ENCODE peak calls at places on chromosomes 5 and 9, in four cellular contexts. One of them, this sample, is unnamed. For H3K4me1 and H3K27me3, the result is how much of the 10 kb centered on the place peaks cover.

GRCh38 chr5:169577966-169578365 is 5.6 kb upstream of the SPDL1 start:
- DNase-seq in left lung: no peak
- DNase-seq in transverse colon: no peak
- DNase-seq in CD8-positive, alpha-beta memory T cell: no peak
- DNase-seq in this sample: no peak

GRCh38 chr9:136090060-136090735 is 4.9 kb downstream of the NACC2 start:
- DNase-seq in transverse colon: no peak
- DNase-seq in CD8-positive, alpha-beta memory T cell: no peak
- DNase-seq in left lung: peak
- DNase-seq in this sample: no peak

GRCh38 chr9:128276574-128277270 is 646 bp downstream of the SWI5 start:
- DNase-seq in transverse colon: no peak
- DNase-seq in CD8-positive, alpha-beta memory T cell: no peak
- DNase-seq in left lung: no peak
- DNase-seq in this sample: peak

GRCh38 chr5:6377582-6378127 is 692 bp downstream of the MED10 start:
- DNase-seq in CD8-positive, alpha-beta memory T cell: no peak
- DNase-seq in left lung: no peak
- DNase-seq in transverse colon: no peak
- DNase-seq in this sample: no peak

GRCh38 chr5:94433393-94434149 is 184.8 kb downstream of the KIAA0825 start:
- DNase-seq in left lung: no peak
- DNase-seq in transverse colon: no peak
- DNase-seq in CD8-positive, alpha-beta memory T cell: no peak
- DNase-seq in this sample: no peak

GRCh38 chr9:110049699-110050450 is 158.1 kb downstream of the C9orf152 start:
- DNase-seq in left lung: peak
- DNase-seq in CD8-positive, alpha-beta memory T cell: no peak
- DNase-seq in transverse colon: peak
- DNase-seq in this sample: peak

GRCh38 chr5:110909950-110910349 is 161.6 kb upstream of the TSLP start:
- DNase-seq in transverse colon: no peak
- DNase-seq in CD8-positive, alpha-beta memory T cell: no peak
- DNase-seq in left lung: no peak
- DNase-seq in this sample: no peak

GRCh38 chr9:104780796-104781395 is 17.0 kb downstream of the NIPSNAP3B start:
- DNase-seq in transverse colon: no peak
- DNase-seq in left lung: no peak
- DNase-seq in CD8-positive, alpha-beta memory T cell: no peak
- DNase-seq in this sample: no peak

GRCh38 chr5:78985407-78986223 is 505 bp upstream of the ARSB start:
- DNase-seq in CD8-positive, alpha-beta memory T cell: peak
- DNase-seq in transverse colon: peak
- DNase-seq in left lung: no peak
- DNase-seq in this sample: peak

GRCh38 chr5:56168066-56168478 is 65.1 kb downstream of the ANKRD55 start:
- DNase-seq in CD8-positive, alpha-beta memory T cell: no peak
- DNase-seq in transverse colon: no peak
- DNase-seq in left lung: no peak
- DNase-seq in this sample: no peak

GRCh38 chr9:78970375-78970774 is 601.4 kb upstream of the TLE4 start:
- DNase-seq in CD8-positive, alpha-beta memory T cell: no peak
- DNase-seq in left lung: no peak
- DNase-seq in transverse colon: no peak
- DNase-seq in this sample: no peak

GRCh38 chr5:111863801-111864200 is 106.8 kb upstream of the NREP start:
- DNase-seq in transverse colon: no peak
- DNase-seq in left lung: no peak
- DNase-seq in CD8-positive, alpha-beta memory T cell: no peak
- DNase-seq in this sample: no peak

GRCh38 chr9:128735373-128735772 is 11.4 kb upstream of the ZDHHC12 start:
- DNase-seq in left lung: no peak
- DNase-seq in transverse colon: no peak
- DNase-seq in CD8-positive, alpha-beta memory T cell: no peak
- DNase-seq in this sample: no peak

GRCh38 chr5:16889203-16889971 is 46.7 kb downstream of the MYO10 start:
- DNase-seq in CD8-positive, alpha-beta memory T cell: no peak
- DNase-seq in left lung: no peak
- DNase-seq in transverse colon: no peak
- DNase-seq in this sample: no peak

GRCh38 chr9:119044801-119045200 is 324.4 kb downstream of the BRINP1 start:
- DNase-seq in CD8-positive, alpha-beta memory T cell: no peak
- DNase-seq in transverse colon: no peak
- DNase-seq in left lung: no peak
- DNase-seq in this sample: no peak

GRCh38 chr5:159855476-159856157 is 60.7 kb upstream of the ADRA1B start:
- DNase-seq in CD8-positive, alpha-beta memory T cell: no peak
- DNase-seq in transverse colon: no peak
- DNase-seq in left lung: no peak
- DNase-seq in this sample: no peak

GRCh38 chr5:52598954-52599353 is 188.8 kb upstream of the ITGA1 start:
- DNase-seq in left lung: no peak
- DNase-seq in transverse colon: no peak
- DNase-seq in CD8-positive, alpha-beta memory T cell: no peak
- DNase-seq in this sample: no peak

GRCh38 chr9:130806388-130806716 is 28.7 kb upstream of the ABL1 start:
- DNase-seq in transverse colon: no peak
- DNase-seq in CD8-positive, alpha-beta memory T cell: no peak
- DNase-seq in left lung: no peak
- DNase-seq in this sample: no peak

GRCh38 chr5:135703026-135703550 is 124.3 kb upstream of the CXCL14 start:
- DNase-seq in CD8-positive, alpha-beta memory T cell: no peak
- DNase-seq in transverse colon: no peak
- DNase-seq in left lung: no peak
- DNase-seq in this sample: no peak

GRCh38 chr9:75830303-75830702 is 60.2 kb upstream of the PCSK5 start:
- DNase-seq in CD8-positive, alpha-beta memory T cell: no peak
- DNase-seq in left lung: no peak
- DNase-seq in transverse colon: no peak
- DNase-seq in this sample: no peak

GRCh38 chr9:87667164-87667738 is 58.7 kb upstream of the CTSL start:
- DNase-seq in transverse colon: no peak
- DNase-seq in left lung: no peak
- DNase-seq in CD8-positive, alpha-beta memory T cell: no peak
- DNase-seq in this sample: no peak

GRCh38 chr5:176361437-176362097 is at the start of gene KIAA1191:
- DNase-seq in CD8-positive, alpha-beta memory T cell: peak
- DNase-seq in left lung: peak
- DNase-seq in transverse colon: peak
- DNase-seq in this sample: peak

GRCh38 chr9:124133752-124134151 is 122.2 kb downstream of the LHX2 start:
- DNase-seq in CD8-positive, alpha-beta memory T cell: no peak
- DNase-seq in transverse colon: peak
- DNase-seq in left lung: no peak
- DNase-seq in this sample: no peak

GRCh38 chr5:36392818-36393217 is 91.1 kb upstream of the RANBP3L start:
- DNase-seq in CD8-positive, alpha-beta memory T cell: no peak
- DNase-seq in transverse colon: no peak
- DNase-seq in left lung: no peak
- DNase-seq in this sample: no peak

GRCh38 chr9:71552480-71552879 is 215.8 kb downstream of the CEMIP2 start:
- DNase-seq in left lung: no peak
- DNase-seq in CD8-positive, alpha-beta memory T cell: no peak
- DNase-seq in transverse colon: no peak
- DNase-seq in this sample: no peak

GRCh38 chr9:38423939-38424843 is at the start of gene IGFBPL1:
- DNase-seq in left lung: no peak
- DNase-seq in transverse colon: no peak
- DNase-seq in CD8-positive, alpha-beta memory T cell: no peak
- DNase-seq in this sample: no peak

GRCh38 chr9:86034863-86035734 is 64.3 kb downstream of the GOLM1 start:
- DNase-seq in transverse colon: peak
- DNase-seq in left lung: no peak
- DNase-seq in CD8-positive, alpha-beta memory T cell: no peak
- DNase-seq in this sample: no peak

GRCh38 chr9:112747094-112747493 is 3.5 kb upstream of the SNX30 start:
- DNase-seq in CD8-positive, alpha-beta memory T cell: no peak
- DNase-seq in transverse colon: no peak
- DNase-seq in left lung: no peak
- DNase-seq in this sample: no peak

GRCh38 chr5:68007446-68007845 is 208.1 kb upstream of the PIK3R1 start:
- DNase-seq in left lung: no peak
- DNase-seq in CD8-positive, alpha-beta memory T cell: no peak
- DNase-seq in transverse colon: peak
- DNase-seq in this sample: no peak

GRCh38 chr9:72486606-72486955 is 34.8 kb upstream of the TMC1 start:
- DNase-seq in transverse colon: no peak
- DNase-seq in left lung: no peak
- DNase-seq in CD8-positive, alpha-beta memory T cell: no peak
- DNase-seq in this sample: no peak

GRCh38 chr9:133146746-133147411 is 16.8 kb downstream of the GBGT1 start:
- DNase-seq in CD8-positive, alpha-beta memory T cell: no peak
- DNase-seq in left lung: no peak
- DNase-seq in transverse colon: no peak
- DNase-seq in this sample: no peak

GRCh38 chr5:138641547-138642298 is 66.5 kb upstream of the HSPA9 start:
- DNase-seq in CD8-positive, alpha-beta memory T cell: peak
- DNase-seq in transverse colon: peak
- DNase-seq in left lung: no peak
- DNase-seq in this sample: peak

GRCh38 chr9:72145093-72145492 is 4.1 kb upstream of the GDA start:
- DNase-seq in transverse colon: no peak
- DNase-seq in CD8-positive, alpha-beta memory T cell: no peak
- DNase-seq in left lung: no peak
- DNase-seq in this sample: no peak

DNA sequence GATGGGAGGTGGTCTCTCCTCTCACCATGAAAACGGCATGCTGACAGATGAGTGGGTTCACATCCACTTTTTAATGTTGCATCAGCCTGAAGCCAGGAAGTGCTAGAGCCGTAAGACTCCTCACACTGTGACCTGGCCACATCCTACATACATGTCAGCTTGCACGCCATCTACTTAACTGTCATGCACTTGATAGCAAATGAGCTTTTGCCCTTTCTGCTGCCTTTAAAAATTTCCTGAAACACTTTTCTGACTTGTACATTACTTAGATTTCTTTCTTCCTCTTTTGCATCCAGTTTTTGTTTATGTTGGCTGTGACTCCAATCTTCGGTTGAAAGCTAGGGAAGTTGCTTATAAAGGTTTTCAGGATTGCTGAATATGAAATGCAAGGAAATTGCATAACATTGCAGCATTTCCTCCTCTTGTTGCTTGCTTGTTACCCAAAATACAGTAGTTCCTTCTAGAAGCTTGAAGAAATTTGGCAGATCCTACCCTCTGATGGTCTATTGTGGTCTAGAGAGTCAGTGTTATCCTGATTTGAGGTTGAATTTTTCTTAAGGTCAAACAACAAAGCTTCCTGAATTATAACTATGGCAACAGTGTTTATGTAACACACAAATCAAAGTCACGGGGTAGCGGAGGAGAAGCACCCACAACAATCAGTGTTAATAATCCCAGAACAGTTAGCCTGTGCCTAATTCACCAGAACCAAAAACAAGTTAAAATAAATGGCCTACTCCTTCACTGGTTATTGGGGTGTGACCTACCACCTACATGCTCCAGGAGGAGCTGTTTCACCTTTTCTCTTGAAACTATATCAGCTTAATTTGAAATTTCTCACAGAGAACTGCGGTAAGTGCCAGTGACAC is 232.5 kb downstream of the ARHGAP26 start:
- DNase-seq in transverse colon: peak
- DNase-seq in CD8-positive, alpha-beta memory T cell: peak
- DNase-seq in left lung: no peak
- DNase-seq in this sample: no peak
- H3K4me1 ChIP-seq in transverse colon: under half
- H3K4me1 ChIP-seq in CD8-positive, alpha-beta memory T cell: half or more
- H3K4me1 ChIP-seq in left lung: half or more
- H3K4me1 ChIP-seq in this sample: under half

GRCh38 chr5:73619606-73620334 is 6.2 kb upstream of the ARHGEF28 start:
- DNase-seq in transverse colon: no peak
- DNase-seq in left lung: no peak
- DNase-seq in CD8-positive, alpha-beta memory T cell: no peak
- DNase-seq in this sample: no peak

GRCh38 chr5:73615085-73615484 is 10.9 kb upstream of the ARHGEF28 start:
- DNase-seq in left lung: no peak
- DNase-seq in CD8-positive, alpha-beta memory T cell: no peak
- DNase-seq in transverse colon: peak
- DNase-seq in this sample: no peak

GRCh38 chr5:73617510-73618279 is 8.3 kb upstream of the ARHGEF28 start:
- DNase-seq in left lung: no peak
- DNase-seq in CD8-positive, alpha-beta memory T cell: no peak
- DNase-seq in transverse colon: no peak
- DNase-seq in this sample: no peak

GRCh38 chr5:73612799-73613198 is 13.2 kb upstream of the ARHGEF28 start:
- DNase-seq in transverse colon: no peak
- DNase-seq in CD8-positive, alpha-beta memory T cell: no peak
- DNase-seq in left lung: no peak
- DNase-seq in this sample: no peak

GRCh38 chr5:73615947-73616346 is 10.0 kb upstream of the ARHGEF28 start:
- DNase-seq in CD8-positive, alpha-beta memory T cell: no peak
- DNase-seq in left lung: no peak
- DNase-seq in transverse colon: no peak
- DNase-seq in this sample: no peak
- H3K27me3 ChIP-seq in CD8-positive, alpha-beta memory T cell: under half
- H3K27me3 ChIP-seq in left lung: under half
- H3K27me3 ChIP-seq in transverse colon: under half
- H3K27me3 ChIP-seq in this sample: under half

DNA sequence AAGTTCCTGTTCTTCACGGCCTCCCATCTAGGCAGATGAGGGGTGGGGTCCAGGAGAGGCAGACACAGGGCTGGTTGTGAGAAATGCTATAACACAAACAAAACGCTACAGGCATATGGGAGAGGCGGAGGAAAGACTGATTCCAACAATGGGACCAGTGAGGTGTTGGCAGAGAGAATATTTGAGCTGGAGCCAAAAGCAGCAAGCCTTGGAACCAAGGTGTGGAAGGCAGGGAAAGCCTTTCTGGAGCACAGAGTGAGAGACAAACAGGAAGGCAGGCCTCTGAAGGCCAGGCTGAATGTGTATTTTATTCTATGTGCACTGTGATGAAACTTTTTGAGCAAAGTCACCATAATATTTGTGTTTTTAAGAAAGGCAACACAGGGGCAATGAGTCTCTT is 2.9 kb downstream of the ATPSCKMT start:
- DNase-seq in transverse colon: peak
- DNase-seq in CD8-positive, alpha-beta memory T cell: no peak
- DNase-seq in left lung: no peak
- DNase-seq in this sample: no peak
- H3K4me1 ChIP-seq in transverse colon: under half
- H3K4me1 ChIP-seq in CD8-positive, alpha-beta memory T cell: under half
- H3K4me1 ChIP-seq in left lung: under half
- H3K4me1 ChIP-seq in this sample: under half

DNA sequence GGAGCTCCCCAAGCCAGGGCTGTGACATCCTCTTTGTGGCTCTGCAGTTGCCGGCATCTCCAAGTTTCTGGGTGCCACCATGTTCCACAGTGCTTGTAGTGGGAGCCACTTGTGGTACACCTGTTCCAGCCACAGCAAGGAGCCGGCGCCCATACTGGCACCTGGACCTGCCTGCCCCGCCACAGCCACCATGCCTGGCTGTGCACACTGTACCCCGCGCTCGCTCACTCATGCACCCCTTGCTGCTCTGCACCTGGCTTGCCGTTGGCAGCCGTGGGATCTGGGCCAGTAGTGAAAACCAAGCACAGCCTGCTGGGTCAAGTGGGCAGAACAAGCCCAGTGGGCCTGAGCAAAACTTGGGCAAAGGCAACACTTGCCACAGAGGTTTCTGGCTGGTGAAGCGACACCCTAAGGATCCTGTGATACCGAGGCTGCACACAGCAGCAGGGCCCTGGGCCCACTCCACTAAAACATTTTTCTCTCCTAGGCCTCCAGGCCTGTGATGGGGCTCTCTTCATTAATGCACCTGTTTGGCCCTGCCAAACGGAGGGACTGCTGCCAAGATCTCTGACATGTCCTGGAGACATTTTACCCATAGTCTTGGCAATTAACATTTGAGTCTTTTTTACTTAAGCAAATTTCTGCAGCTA is 2.8 kb downstream of the TRIM36 start:
- DNase-seq in CD8-positive, alpha-beta memory T cell: no peak
- DNase-seq in transverse colon: no peak
- DNase-seq in left lung: peak
- DNase-seq in this sample: no peak
- H3K27me3 ChIP-seq in CD8-positive, alpha-beta memory T cell: under half
- H3K27me3 ChIP-seq in transverse colon: under half
- H3K27me3 ChIP-seq in left lung: half or more
- H3K27me3 ChIP-seq in this sample: under half